ENCODE peak calls at places on chromosome 20, in four cellular contexts. X is aorta, M is choroid plexus epithelial cell, N is GM23338. Y is an unnamed sample.

GRCh38 chr20:32859961-32860360 is 1.2 kb downstream of the EFCAB8 start:
- DNase-seq in M (no peak), N (no peak), X (no peak), Y (no peak)

GRCh38 chr20:40807094-40807623 is 118.1 kb upstream of the MAFB start:
- DNase-seq in M (no peak), X (no peak), N (no peak), Y (no peak)

GRCh38 chr20:9270831-9271230 is 201.9 kb downstream of the PLCB4 start:
- DNase-seq in N (no peak), M (peak), X (no peak), Y (no peak)

GRCh38 chr20:38523697-38524096 is 51.1 kb downstream of the RALGAPB start:
- DNase-seq in N (no peak), M (peak), X (no peak), Y (no peak)

GRCh38 chr20:5353624-5354496 is 37.1 kb upstream of the PROKR2 start:
- DNase-seq in N (no peak), M (peak), X (no peak), Y (no peak)

GRCh38 chr20:63911171-63911570 is 16.2 kb downstream of the DNAJC5 start:
- DNase-seq in N (no peak), X (no peak), M (no peak), Y (no peak)

GRCh38 chr20:7285918-7286556 is 518.6 kb downstream of the BMP2 start:
- DNase-seq in X (peak), N (peak), M (peak), Y (peak)

GRCh38 chr20:52427960-52428359 is 236.4 kb upstream of the ZFP64 start:
- DNase-seq in N (no peak), X (no peak), M (no peak), Y (no peak)

GRCh38 chr20:24694157-24694726 is 224.8 kb downstream of the SYNDIG1 start:
- DNase-seq in N (no peak), X (peak), M (no peak), Y (no peak)

GRCh38 chr20:41408986-41409385 is 42.4 kb upstream of the EMILIN3 start:
- DNase-seq in N (no peak), X (no peak), M (no peak), Y (no peak)

GRCh38 chr20:51500311-51500710 is 42.2 kb downstream of the NFATC2 start:
- DNase-seq in N (no peak), X (no peak), M (no peak), Y (no peak)

GRCh38 chr20:6887966-6888365 is 120.5 kb downstream of the BMP2 start:
- DNase-seq in M (no peak), N (no peak), X (no peak), Y (no peak)

GRCh38 chr20:41978246-41978790 is 360.1 kb upstream of the CHD6 start:
- DNase-seq in X (no peak), M (no peak), N (no peak), Y (no peak)

GRCh38 chr20:14989891-14990290 is 652.5 kb upstream of the FLRT3 start:
- DNase-seq in M (no peak), N (no peak), X (no peak), Y (no peak)

GRCh38 chr20:13995086-13995665 is at the start of gene MACROD2:
- DNase-seq in X (peak), M (peak), N (peak), Y (peak)

GRCh38 chr20:41398408-41398807 is 31.8 kb upstream of the EMILIN3 start:
- DNase-seq in N (no peak), X (no peak), M (no peak), Y (no peak)

GRCh38 chr20:10492844-10493243 is 57.7 kb downstream of the SLX4IP start:
- DNase-seq in N (no peak), M (no peak), X (no peak), Y (no peak)

GRCh38 chr20:25280051-25280573 is 32.2 kb downstream of the PYGB start:
- DNase-seq in N (no peak), M (no peak), X (peak), Y (peak)

GRCh38 chr20:5474646-5475550 is 158.1 kb upstream of the PROKR2 start:
- DNase-seq in X (no peak), M (no peak), N (no peak), Y (no peak)

GRCh38 chr20:58646703-58647102 is 4.4 kb upstream of the STX16 start:
- DNase-seq in X (no peak), N (no peak), M (no peak), Y (no peak)

DNA sequence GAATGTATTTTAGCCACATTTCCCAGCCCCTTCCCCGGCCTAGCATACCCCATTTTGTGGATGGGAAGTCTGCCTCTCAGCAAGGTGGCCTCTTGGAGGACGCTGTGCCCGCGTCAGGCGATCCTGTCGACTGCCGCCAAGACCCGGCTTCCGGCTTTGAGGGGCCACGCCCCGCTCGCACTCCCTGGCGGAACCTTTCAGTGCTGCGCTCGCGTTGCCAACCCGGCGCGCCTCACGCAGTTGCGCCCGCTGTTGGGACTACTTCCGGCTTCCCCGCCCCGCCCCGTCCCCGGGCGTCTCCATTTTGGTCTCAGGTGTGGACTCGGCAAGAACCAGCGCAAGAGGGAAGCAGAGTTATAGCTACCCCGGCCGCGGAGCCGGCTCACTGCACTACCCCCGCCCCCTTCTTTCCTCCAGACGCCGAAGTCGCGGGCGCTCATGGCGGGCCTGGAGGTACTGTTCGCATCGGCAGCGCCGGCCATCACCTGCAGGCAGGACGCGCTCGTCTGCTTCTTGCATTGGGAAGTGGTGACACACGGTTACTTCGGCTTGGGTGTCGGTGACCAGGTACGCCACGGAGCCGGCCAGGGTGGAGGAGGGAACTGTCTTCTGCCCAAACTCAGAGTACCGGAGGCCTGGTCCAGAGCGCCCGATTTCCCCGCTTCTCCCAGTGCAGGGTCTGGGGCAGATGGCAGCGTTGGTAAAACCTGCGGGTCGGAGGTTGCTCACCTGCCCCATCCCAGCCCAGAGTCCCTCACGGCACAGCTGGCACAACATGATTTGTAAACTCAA is at the start of gene PSMF1:
- DNase-seq in X (peak), M (peak), N (peak), Y (peak)
- H3K4me3 ChIP-seq in X (peak), M (peak), N (peak), Y (peak)

GRCh38 chr20:50188879-50189680 is 1.6 kb upstream of the CEBPB start:
- DNase-seq in N (no peak), X (no peak), M (no peak), Y (peak)
- H3K4me3 ChIP-seq in N (peak), X (no peak), M (no peak), Y (no peak)

DNA sequence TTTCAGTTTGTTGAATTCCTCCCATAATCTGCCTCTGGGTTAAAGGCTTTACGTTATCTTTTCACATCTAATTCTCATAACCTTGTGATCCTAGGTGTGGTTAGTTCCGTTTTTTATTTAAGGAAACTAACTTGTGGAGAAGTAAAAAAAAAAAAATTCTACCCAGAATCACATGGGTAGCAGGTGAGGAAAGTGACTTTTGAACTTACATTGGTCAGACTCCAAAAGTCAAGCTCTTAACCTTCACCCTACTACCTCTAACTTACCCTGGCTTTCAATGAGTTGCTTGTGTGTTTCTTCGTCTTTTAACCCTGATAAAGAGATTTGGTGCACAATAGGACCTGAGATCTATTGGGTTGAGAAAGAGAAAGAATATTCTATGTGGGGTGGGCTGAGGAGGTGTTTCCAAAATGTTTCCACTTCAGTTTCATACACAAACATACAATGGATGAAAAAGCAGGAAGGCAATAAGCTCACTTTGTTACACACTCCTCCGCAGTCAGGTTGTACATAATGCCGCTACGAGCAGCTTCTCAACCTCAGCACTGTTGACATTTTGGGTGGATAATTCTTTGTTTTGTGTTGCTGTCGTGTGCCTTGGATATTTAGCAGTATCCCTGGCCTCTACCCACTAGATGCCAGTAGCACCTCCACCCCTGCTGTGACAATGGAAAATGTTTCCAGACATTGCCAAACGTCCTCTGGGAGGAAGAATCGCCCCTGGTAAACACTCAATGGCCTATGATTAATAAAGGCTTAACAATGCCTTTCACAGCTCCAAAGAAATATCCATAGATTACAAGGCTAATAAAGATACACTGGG is 193.0 kb upstream of the ZNF217 start:
- DNase-seq in N (no peak), X (no peak), M (no peak), Y (no peak)
- H3K4me3 ChIP-seq in N (no peak), X (no peak), M (no peak), Y (no peak)

GRCh38 chr20:62212309-62212708 is 7.8 kb downstream of the HRH3 start:
- DNase-seq in N (no peak), M (no peak), X (no peak), Y (no peak)
- H3K4me3 ChIP-seq in N (no peak), M (no peak), X (no peak), Y (no peak)

GRCh38 chr20:44743916-44744655 is 1.6 kb upstream of the KCNK15 start:
- DNase-seq in X (no peak), M (no peak), N (no peak), Y (no peak)
- H3K4me3 ChIP-seq in X (no peak), M (no peak), N (no peak), Y (no peak)

GRCh38 chr20:44586289-44586911 is 4.0 kb downstream of the PKIG start:
- DNase-seq in N (no peak), M (no peak), X (no peak), Y (no peak)
- H3K4me3 ChIP-seq in N (no peak), M (no peak), X (no peak), Y (no peak)

GRCh38 chr20:34526466-34526865 is 10.2 kb downstream of the DYNLRB1 start:
- DNase-seq in N (no peak), M (no peak), X (no peak), Y (no peak)

GRCh38 chr20:34525342-34525708 is 9.1 kb downstream of the DYNLRB1 start:
- DNase-seq in X (no peak), N (no peak), M (no peak), Y (no peak)

GRCh38 chr20:34527016-34527415 is 10.8 kb downstream of the DYNLRB1 start:
- DNase-seq in M (no peak), N (no peak), X (no peak), Y (no peak)

GRCh38 chr20:34524426-34524825 is 8.2 kb downstream of the DYNLRB1 start:
- DNase-seq in M (no peak), X (no peak), N (no peak), Y (no peak)

GRCh38 chr20:34525709-34526416 is 9.6 kb downstream of the DYNLRB1 start:
- DNase-seq in X (peak), N (no peak), M (peak), Y (no peak)
- H3K4me3 ChIP-seq in X (no peak), N (no peak), M (no peak), Y (no peak)

DNA sequence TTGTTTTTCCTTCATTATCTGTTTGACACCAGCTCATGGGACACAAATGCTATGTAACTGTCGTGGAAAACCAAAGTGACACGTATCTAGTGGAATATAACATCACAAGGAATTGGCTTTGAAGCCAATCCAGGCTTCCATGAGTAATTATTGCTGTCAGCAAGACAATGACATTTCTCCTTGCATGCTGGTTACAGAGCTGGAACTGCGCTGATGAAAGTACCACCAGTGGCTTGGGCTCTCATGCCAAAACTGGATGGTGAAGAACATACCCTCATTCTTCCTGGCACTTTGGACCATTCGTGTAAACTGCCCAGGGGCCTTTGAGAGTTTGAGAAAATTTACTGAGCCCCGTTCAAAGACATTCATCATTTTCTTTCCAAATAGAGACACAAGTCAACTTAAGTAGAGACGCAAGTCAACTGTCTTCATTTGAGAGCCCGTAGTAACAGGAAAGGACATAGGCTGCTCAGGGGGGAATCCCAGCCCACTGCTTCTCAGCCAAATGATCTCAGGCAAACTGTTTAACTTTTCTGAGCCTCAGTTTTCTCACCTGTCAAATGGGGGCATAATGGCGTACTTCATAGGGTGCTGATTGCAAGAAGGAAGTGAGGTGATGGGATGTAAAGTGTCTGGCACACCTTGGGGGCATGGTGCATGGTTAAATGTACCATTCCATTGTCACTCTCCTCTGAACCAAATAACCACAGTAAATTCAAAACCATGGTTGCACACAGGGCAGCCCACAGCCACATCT is 96.3 kb downstream of the EYA2 start:
- DNase-seq in X (no peak), M (no peak), N (no peak), Y (no peak)
- H3K4me3 ChIP-seq in X (no peak), M (no peak), N (no peak), Y (no peak)

DNA sequence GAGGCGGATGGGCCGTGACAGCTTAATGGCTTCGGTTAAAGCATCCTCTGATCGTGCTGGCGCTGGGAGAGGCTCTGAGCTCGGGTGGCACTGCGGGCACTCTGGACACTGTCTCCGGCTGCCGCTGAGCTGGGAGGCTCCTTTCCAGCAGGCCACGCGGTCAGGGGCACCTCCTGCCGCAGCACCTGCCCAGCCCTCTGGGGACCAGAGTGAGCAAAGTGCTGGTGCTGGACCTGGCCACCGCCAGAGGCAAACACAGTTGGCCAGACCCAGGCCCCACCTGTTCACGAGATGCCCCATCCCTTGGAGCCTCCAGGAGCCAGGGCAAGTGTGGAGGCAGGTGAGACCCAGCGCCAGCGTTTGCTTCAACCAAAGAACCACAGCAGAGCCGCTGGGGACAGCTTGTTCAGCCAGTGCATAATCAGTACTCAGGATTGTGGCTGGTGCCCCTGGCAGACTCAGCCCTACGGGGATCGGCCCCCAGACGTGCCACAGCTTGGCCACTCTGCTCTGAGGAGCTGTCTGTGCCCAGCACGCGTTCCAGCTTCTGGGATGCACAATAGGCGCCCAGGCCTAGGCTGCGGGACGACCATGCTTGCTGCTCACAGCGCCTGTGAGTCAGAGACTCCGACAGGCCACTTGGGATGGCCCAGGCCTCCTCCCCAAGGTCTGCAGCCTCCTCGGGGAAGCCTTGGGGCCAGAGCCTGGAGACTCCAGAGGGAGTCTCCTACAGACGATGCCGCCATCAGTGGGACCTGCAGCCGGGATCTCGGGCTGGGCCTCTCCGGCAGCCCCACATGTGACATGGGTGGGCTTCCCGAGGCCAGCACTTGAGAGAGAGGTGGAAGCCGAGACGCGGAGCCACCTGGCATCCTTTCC is 38.2 kb upstream of the SLCO4A1 start:
- DNase-seq in X (no peak), M (no peak), N (no peak), Y (no peak)
- H3K4me3 ChIP-seq in X (no peak), M (no peak), N (no peak), Y (no peak)

GRCh38 chr20:53890434-53891305 is 179.7 kb downstream of the BCAS1 start:
- DNase-seq in N (no peak), M (no peak), X (no peak), Y (no peak)

GRCh38 chr20:53888510-53888909 is 181.9 kb downstream of the BCAS1 start:
- DNase-seq in N (no peak), X (no peak), M (no peak), Y (no peak)

GRCh38 chr20:53889411-53890148 is 180.8 kb downstream of the BCAS1 start:
- DNase-seq in N (no peak), M (no peak), X (no peak), Y (no peak)

GRCh38 chr20:53887973-53888372 is 182.4 kb downstream of the BCAS1 start:
- DNase-seq in M (no peak), N (no peak), X (no peak), Y (no peak)

GRCh38 chr20:53888951-53889350 is 181.4 kb downstream of the BCAS1 start:
- DNase-seq in M (no peak), N (no peak), X (no peak), Y (no peak)
- H3K4me3 ChIP-seq in M (no peak), N (no peak), X (no peak), Y (no peak)

Y was measured in right lobe of liver.